ENCODE peak calls at places on chromosome 18, in ten cellular contexts. M is GM12865, T is WERI-Rb-1, C is fibroblast of pulmonary artery, G is astrocyte of the spinal cord, W is transverse colon, U is mucosa of descending colon, E is A549, Q is D721Med, B is fibroblast of lung. Y is an unnamed sample.
A peak's percentile ranks its signal among the peaks of the same experiment; 100 is the strongest.

GRCh38 chr18:12429556-12429955 is 21.8 kb downstream of the PRELID3A start:
- DNase-seq in U (no peak), M (no peak), W (no peak), Q (no peak), E (no peak), T (no peak), G (no peak), B (no peak), C (no peak), Y (no peak)

GRCh38 chr18:62446511-62446910 is 76.3 kb upstream of the ZCCHC2 start:
- DNase-seq in C (no peak), B (no peak), E (no peak), W (no peak), U (no peak), G (no peak), M (no peak), T (no peak), Q (no peak), Y (no peak)

GRCh38 chr18:23929362-23929940 is 85.1 kb upstream of the TTC39C start:
- DNase-seq in T (no peak), B (no peak), C (no peak), Q (no peak), E (no peak), U (no peak), W (no peak), G (no peak), M (no peak), Y (no peak)

GRCh38 chr18:731185-731584 is 18.8 kb upstream of the ENOSF1 start:
- DNase-seq in E (no peak), B (no peak), Q (no peak), U (no peak), G (no peak), M (no peak), C (peak; percentile 16), W (no peak), T (no peak), Y (no peak)

GRCh38 chr18:28713026-28713425 is 536.1 kb upstream of the CDH2 start:
- DNase-seq in B (no peak), W (no peak), G (no peak), U (no peak), M (no peak), T (no peak), E (no peak), C (no peak), Q (no peak), Y (no peak)

GRCh38 chr18:11669948-11670275 is 19.2 kb upstream of the GNAL start:
- DNase-seq in G (no peak), U (no peak), W (no peak), C (no peak), B (no peak), E (no peak), M (no peak), T (no peak), Q (no peak), Y (no peak)

GRCh38 chr18:74310411-74310810 is 5.2 kb upstream of the C18orf63 start:
- DNase-seq in U (no peak), G (peak; percentile 32), M (peak; percentile 35), W (no peak), Q (no peak), E (peak; percentile 60), T (peak; percentile 25), C (peak; percentile 64), B (peak; percentile 29), Y (peak; percentile 38)

GRCh38 chr18:63285332-63285731 is 34.2 kb downstream of the BCL2 start:
- DNase-seq in B (no peak), G (no peak), E (no peak), W (peak; percentile 61), Q (no peak), T (no peak), U (no peak), M (peak; percentile 79), C (no peak), Y (no peak)

GRCh38 chr18:45556217-45556616 is 59.1 kb upstream of the SLC14A2 start:
- DNase-seq in U (no peak), Q (no peak), B (no peak), E (no peak), W (no peak), G (no peak), T (no peak), M (no peak), C (no peak), Y (no peak)

GRCh38 chr18:79953921-79954651 is 2.6 kb upstream of the SLC66A2 start:
- DNase-seq in W (peak; percentile 83), E (no peak), T (no peak), B (no peak), Q (no peak), G (no peak), C (no peak), M (peak; percentile 18), U (peak; percentile 58), Y (no peak)

GRCh38 chr18:63016270-63016669 is 300.9 kb downstream of the PHLPP1 start:
- DNase-seq in U (no peak), C (peak; percentile 75), E (peak; percentile 41), W (peak; percentile 37), Q (no peak), M (peak; percentile 72), G (peak; percentile 56), B (peak; percentile 43), T (peak; percentile 51), Y (peak; percentile 30)

GRCh38 chr18:38241216-38241615 is 675.6 kb upstream of the CELF4 start:
- DNase-seq in G (peak; percentile 50), W (no peak), E (no peak), T (no peak), Q (no peak), U (no peak), B (peak; percentile 13), M (no peak), C (no peak), Y (no peak)

GRCh38 chr18:48024009-48024512 is 93.6 kb upstream of the SMAD2 start:
- DNase-seq in W (no peak), Q (no peak), U (no peak), M (no peak), B (no peak), T (no peak), G (no peak), E (no peak), C (no peak), Y (no peak)

GRCh38 chr18:48023334-48024008 is 93.0 kb upstream of the SMAD2 start:
- DNase-seq in B (peak; percentile 84), M (peak; percentile 28), C (peak; percentile 80), U (no peak), Q (peak; percentile 77), G (peak; percentile 57), T (peak; percentile 85), E (peak; percentile 76), W (peak; percentile 37), Y (peak; percentile 65)

GRCh38 chr18:48022021-48022420 is 91.6 kb upstream of the SMAD2 start:
- DNase-seq in U (no peak), B (no peak), Q (no peak), C (no peak), M (no peak), G (no peak), W (no peak), T (no peak), E (no peak), Y (no peak)

GRCh38 chr18:48021273-48021914 is 90.9 kb upstream of the SMAD2 start:
- DNase-seq in M (peak; percentile 20), W (no peak), C (no peak), G (no peak), T (no peak), E (no peak), Q (no peak), B (no peak), U (no peak), Y (no peak)

DNA sequence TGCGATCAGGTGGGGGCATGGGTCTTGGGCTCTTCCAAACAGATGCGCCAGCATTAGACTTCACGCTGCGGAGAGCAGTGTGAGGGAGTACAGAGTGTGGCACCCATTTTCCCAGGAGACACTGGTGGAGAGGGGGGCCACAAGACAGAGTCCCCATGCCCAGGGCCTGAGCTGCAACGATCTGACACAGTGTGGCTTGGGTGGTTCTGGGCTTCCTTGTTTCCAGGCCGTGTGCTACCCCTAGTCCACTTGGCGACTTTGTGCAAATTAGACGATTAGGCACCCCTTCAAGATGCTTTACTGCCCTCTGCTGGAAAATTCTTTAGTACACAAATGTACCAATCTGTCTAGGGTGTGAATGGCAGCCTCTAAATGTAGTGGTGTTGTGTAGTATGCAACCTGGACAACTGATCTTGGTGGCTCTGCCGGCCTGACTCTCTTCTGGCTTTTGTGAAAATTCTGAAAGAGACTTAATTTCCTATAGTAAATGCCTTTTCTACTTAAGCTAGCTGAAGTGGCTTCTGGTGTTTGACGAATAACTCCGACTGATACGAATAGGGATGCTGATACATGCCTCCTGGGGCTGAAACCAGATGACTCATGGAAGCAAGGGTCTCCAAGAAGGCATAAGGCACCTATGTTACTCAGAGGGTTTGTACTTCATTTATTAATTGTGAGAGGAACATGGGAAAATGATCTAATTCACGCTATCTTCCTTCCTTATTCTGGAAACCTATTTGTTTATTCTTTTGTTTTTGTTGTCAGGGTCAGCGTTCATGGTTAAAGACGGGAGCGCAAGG is 92.3 kb upstream of the SMAD2 start:
- DNase-seq in B (peak; percentile 58), T (peak; percentile 69), Q (peak; percentile 89), M (peak; percentile 61), G (peak; percentile 66), C (peak; percentile 82), E (peak; percentile 82), U (no peak), W (no peak), Y (no peak)
- TF ChIP-seq CTCF in B (peak; percentile 55), T (peak; percentile 70), Q (peak; percentile 73), M (peak; percentile 55), G (peak; percentile 48), C (peak; percentile 67), E (peak; percentile 65), U (no peak), W (peak; percentile 55), Y (peak; percentile 76)

DNA sequence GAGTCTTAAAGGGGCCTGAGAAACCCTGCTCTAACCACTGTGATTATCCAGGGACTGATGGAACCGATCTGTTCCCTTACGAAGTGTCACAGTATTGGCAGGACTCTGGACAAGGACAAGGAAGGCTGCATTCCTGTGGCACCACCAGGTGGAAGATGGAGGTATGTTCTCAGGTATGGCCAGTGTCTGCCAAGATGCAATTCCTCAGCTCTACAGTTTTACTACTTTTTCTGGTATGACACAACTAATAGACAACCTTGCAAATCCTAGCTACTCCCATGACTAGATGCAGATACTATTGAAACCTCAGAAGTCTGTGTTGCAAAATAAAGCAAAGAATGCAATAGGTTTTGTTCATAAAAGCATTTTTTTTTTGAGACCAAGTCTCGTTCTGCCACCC is 14.6 kb downstream of the RAB31 start:
- DNase-seq in C (no peak), W (peak; percentile 59), B (no peak), Q (no peak), T (peak; percentile 42), M (peak; percentile 29), E (no peak), G (no peak), U (no peak), Y (peak; percentile 60)
- TF ChIP-seq CTCF in C (no peak), W (peak; percentile 53), B (no peak), Q (no peak), T (peak; percentile 55), M (peak; percentile 25), E (no peak), G (no peak), U (no peak), Y (peak; percentile 66)

GRCh38 chr18:50644807-50645206 is 84.9 kb downstream of the MAPK4 start:
- DNase-seq in T (peak; percentile 72), E (peak; percentile 39), U (no peak), C (no peak), B (no peak), G (no peak), Q (no peak), M (peak; percentile 11), W (no peak), Y (no peak)
- TF ChIP-seq CTCF in T (peak; percentile 78), E (peak; percentile 16), U (no peak), C (peak; percentile 40), B (no peak), G (no peak), Q (peak; percentile 49), M (peak; percentile 32), W (peak; percentile 13), Y (peak; percentile 54)

GRCh38 chr18:33839452-33840225 is 261.6 kb downstream of the ASXL3 start:
- DNase-seq in B (peak; percentile 56), T (peak; percentile 23), U (peak; percentile 45), E (peak; percentile 33), G (peak; percentile 78), M (peak; percentile 82), W (peak; percentile 44), C (peak; percentile 67), Q (no peak), Y (no peak)
- TF ChIP-seq CTCF in B (peak; percentile 91), T (peak; percentile 51), U (peak; percentile 65), E (no peak), G (peak; percentile 83), M (peak; percentile 78), W (peak; percentile 66), C (peak; percentile 92), Q (peak; percentile 86), Y (peak; percentile 65)

Y was measured in PC-9.